ENCODE peak calls at places on chromosomes 7 and 10, in four cellular contexts. G is coronary artery, N is A549, E is brain microvascular endothelial cell. Y is an unnamed sample.

GRCh38 chr7:38223311-38223710 is 45.3 kb downstream of the STARD3NL start:
- DNase-seq in G (no peak), N (no peak), E (no peak), Y (no peak)

GRCh38 chr7:130352335-130353074 is 7.9 kb downstream of the CPA5 start:
- DNase-seq in G (no peak), N (no peak), E (peak), Y (no peak)

GRCh38 chr10:114284346-114285071 is 45.5 kb downstream of the VWA2 start:
- DNase-seq in G (peak), N (no peak), E (no peak), Y (no peak)

GRCh38 chr10:111316607-111317006 is 239.8 kb downstream of the ADRA2A start:
- DNase-seq in G (no peak), N (no peak), E (no peak), Y (no peak)

GRCh38 chr10:23523251-23523650 is 84.4 kb downstream of the OTUD1 start:
- DNase-seq in G (no peak), N (no peak), E (no peak), Y (no peak)

GRCh38 chr10:131195116-131195515 is 116.4 kb downstream of the TCERG1L start:
- DNase-seq in G (peak), N (no peak), E (no peak), Y (no peak)

GRCh38 chr10:128296608-128297007 is 170.4 kb upstream of the MKI67 start:
- DNase-seq in G (no peak), N (no peak), E (no peak), Y (no peak)

GRCh38 chr7:41975854-41976253 is 261.2 kb downstream of the GLI3 start:
- DNase-seq in G (no peak), N (no peak), E (no peak), Y (no peak)

GRCh38 chr10:123021517-123021916 is 12.7 kb downstream of the ACADSB start:
- DNase-seq in G (no peak), N (no peak), E (no peak), Y (no peak)

GRCh38 chr10:13528138-13528874 is 508 bp downstream of the BEND7 start:
- DNase-seq in G (no peak), N (no peak), E (no peak), Y (no peak)

GRCh38 chr10:50503661-50504320 is 120.0 kb downstream of the SGMS1 start:
- DNase-seq in G (no peak), N (no peak), E (no peak), Y (no peak)

GRCh38 chr7:99040104-99040958 is 103.6 kb downstream of the SMURF1 start:
- DNase-seq in G (peak), N (peak), E (peak), Y (peak)

GRCh38 chr10:116664631-116665030 is 43.9 kb downstream of the PNLIPRP2 start:
- DNase-seq in G (no peak), N (no peak), E (no peak), Y (no peak)

GRCh38 chr7:34904987-34905386 is 132.3 kb downstream of the DPY19L1 start:
- DNase-seq in G (no peak), N (no peak), E (no peak), Y (no peak)

GRCh38 chr7:34895202-34895601 is 142.1 kb downstream of the DPY19L1 start:
- DNase-seq in G (no peak), N (no peak), E (no peak), Y (no peak)

GRCh38 chr7:34902181-34902580 is 135.1 kb downstream of the DPY19L1 start:
- DNase-seq in G (no peak), N (no peak), E (no peak), Y (no peak)

DNA sequence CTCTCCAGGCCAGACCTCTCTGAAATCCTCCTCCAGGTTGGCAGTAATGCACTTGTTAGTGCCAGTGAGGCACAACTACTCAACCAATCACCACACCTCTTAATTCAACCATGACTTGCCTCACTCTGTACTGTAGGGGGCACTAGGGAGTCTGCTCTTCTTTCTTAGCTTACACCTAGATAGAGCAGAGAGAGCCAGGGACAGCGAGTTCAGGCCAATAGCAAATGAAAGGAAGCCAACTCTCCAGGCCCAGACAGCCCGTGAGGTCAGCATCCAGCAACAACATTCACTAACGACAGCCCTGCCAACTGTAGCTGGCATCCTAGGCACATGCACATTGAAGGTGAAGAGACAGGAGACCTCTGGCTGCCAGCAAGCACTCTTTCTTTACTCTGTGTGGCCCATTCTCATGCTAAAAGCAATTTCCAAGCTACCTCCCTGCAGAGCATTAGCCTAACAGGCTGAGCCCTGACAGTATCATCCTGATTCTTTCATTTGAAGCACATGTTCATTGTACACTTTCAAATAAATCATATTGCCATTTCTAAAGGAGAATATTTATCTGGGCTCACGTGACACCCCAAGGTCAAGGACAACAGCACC is 136.3 kb downstream of the DPY19L1 start:
- DNase-seq in G (no peak), N (peak), E (no peak), Y (no peak)
- TF ChIP-seq CTCF in G (no peak), N (peak), E (peak), Y (peak)

DNA sequence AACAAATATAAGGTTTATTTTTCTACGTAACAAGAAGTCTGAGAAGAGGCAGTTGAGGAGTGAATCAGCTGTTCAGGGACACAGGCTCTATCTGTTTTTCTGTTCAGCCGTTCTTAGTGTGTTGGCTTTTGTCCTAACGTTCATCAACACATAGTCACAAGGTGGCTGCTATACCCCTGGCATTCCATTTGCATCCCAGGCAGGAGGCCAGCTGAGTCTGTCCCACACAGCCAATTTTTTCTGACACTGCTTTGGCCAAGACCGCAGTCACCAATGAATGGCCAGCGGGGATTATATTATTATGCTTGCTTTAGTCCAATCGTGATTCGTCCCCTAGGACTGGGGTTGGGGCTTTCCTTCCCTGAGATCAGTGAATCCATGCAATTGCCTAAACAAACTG is 143.4 kb upstream of the CHST15 start:
- DNase-seq in G (peak), N (no peak), E (no peak), Y (no peak)
- H3K4me3 ChIP-seq in G (no peak), N (no peak), E (no peak), Y (no peak)

GRCh38 chr10:61554925-61555324 is 101.7 kb upstream of the TMEM26 start:
- DNase-seq in G (no peak), N (no peak), E (no peak), Y (no peak)

DNA sequence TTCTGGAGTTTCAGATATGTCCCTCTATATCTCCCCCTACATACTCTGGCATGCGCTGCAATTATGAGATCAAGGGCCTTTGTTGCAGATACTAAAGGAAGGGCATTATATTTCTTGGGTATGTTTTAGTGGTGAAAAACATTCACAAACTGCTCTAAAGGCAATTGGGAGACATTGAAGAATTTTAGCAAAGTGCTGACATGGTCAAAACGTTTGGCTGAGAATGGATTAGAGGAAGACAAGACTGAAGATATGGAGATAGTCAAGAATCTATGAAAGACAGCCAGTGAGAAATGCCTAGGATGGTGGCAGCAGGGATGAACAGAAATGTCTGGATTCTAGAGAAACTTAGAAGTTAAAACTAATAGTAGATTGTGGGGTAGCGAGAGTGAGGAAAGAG is 104.5 kb upstream of the CABCOCO1 start:
- DNase-seq in G (no peak), N (no peak), E (no peak), Y (no peak)
- TF ChIP-seq CTCF in G (no peak), N (no peak), E (no peak), Y (no peak)

DNA sequence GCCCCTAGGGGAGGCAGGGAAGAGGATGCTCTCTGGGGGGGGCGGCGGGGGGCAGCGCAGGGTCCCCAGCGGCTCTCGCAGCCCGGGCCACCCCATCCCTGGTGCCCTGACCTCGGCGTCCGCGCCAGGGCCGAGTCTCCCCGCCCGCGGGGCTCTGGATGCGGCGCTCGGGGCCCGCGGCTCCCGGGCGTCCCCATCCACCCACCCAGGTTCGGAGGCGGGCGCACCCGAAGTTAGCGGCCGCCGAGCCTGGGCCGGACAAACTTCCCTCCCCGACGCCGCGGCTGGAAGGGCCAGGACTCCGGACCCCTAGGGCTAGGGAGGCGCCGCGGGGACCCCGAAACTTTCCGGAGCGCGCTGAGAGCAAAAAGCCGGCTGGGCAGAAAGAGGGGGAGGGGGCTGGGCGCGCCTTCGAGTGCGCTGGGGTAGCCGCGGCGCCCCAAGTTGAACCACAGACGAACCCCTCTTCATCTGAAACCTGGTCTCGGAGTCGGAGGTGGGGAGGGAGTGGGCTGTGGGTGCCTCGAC is 3.8 kb upstream of the ELFN1 start:
- DNase-seq in G (peak), N (peak), E (no peak), Y (no peak)
- H3K4me3 ChIP-seq in G (peak), N (peak), E (peak), Y (no peak)

GRCh38 chr7:106166651-106167342 is 54.7 kb upstream of the SYPL1 start:
- DNase-seq in G (no peak), N (peak), E (peak), Y (peak)
- TF ChIP-seq CTCF in G (peak), N (peak), E (peak), Y (peak)

DNA sequence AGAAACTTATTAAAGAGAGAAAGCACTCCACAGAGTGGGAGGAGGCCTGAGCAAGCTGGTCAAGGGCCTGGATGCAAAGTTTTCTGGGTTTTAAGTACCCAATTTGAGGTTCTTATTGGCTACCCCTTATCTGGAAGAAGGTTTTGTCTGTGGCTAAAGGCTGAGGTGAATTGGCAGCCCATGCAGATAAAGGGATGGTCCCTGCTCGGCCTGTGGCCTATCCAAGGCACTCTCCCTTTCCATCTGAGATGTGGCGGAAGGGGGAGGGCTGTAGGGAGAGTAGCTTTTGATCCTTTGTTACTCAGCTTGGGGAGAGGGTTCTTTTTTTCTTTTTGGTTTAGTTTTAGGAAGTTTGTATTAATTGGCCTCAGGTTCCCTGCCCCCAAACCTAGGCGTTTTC is 465.1 kb downstream of the ATRNL1 start:
- DNase-seq in G (no peak), N (no peak), E (no peak), Y (no peak)
- H3K4me3 ChIP-seq in G (no peak), N (no peak), E (no peak), Y (no peak)

DNA sequence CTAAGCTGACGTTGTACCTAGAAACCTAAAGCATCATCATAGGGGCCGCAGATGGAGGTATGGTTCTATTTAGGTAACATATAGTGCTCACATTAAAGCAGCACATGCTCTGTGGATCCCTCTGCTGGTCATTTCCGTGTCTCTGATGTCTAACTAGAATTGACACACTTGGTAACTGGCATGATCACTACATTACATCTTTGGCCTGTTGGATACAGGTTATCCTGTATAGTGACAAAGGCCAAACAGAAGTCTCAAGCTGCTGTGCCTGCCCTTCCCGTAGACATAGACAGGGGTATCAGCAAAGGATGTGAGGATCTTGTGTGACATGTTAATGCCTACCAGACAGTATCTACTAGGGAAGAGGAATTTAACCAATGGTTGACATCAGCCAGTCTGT is 51.2 kb downstream of the KIF5B start:
- DNase-seq in G (no peak), N (peak), E (peak), Y (peak)
- TF ChIP-seq CTCF in G (peak), N (peak), E (peak), Y (peak)

GRCh38 chr7:106553446-106553836 is 107.5 kb downstream of the CCDC71L start:
- DNase-seq in G (no peak), N (no peak), E (no peak), Y (no peak)

GRCh38 chr7:106548491-106548890 is 112.5 kb downstream of the CCDC71L start:
- DNase-seq in G (no peak), N (no peak), E (no peak), Y (no peak)

DNA sequence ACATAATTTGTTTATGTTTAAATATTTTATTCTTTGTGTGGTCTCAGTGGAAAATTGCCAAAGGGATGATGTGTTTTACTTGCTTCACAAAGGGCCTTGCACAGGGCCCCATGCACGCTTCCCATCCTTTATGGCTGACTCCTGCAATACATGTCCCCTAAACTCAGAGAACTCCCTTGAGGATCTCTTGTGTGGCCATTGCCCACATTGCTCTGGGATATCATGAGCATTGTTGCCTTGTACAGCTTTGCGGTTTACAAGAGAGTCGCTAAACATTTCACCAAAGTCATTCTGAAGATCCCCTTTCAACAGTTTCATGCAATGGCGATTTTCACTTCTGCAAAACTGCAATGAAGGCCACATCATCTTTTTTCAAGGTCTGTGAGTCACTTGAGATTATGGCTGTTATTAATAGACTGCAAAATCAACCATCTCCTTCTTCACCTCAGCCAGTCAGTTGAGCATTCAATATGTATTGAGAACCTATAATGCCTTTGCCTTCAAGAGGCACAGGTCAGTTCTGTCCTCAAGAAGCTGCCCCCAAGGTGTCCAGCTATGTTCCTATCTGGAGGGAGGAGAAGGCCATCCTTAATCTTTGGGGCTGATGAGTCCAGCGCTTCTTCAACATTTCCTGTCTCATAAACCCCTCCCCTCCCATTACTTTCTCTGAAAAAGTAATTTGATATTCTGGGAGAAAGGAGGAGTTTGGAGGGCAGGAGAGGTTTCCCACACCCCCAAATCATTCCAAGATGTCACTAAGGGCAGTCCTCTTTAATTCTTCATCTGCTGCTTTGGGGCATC is 108.1 kb downstream of the CCDC71L start:
- DNase-seq in G (no peak), N (no peak), E (no peak), Y (no peak)
- H3K4me3 ChIP-seq in G (no peak), N (no peak), E (no peak), Y (no peak)

GRCh38 chr7:26506196-26506595 is 214.5 kb downstream of the SNX10 start:
- DNase-seq in G (no peak), N (no peak), E (no peak), Y (no peak)

GRCh38 chr7:26510226-26510957 is 218.7 kb downstream of the SNX10 start:
- DNase-seq in G (no peak), N (no peak), E (no peak), Y (no peak)

GRCh38 chr7:26508481-26508880 is 216.8 kb downstream of the SNX10 start:
- DNase-seq in G (no peak), N (no peak), E (no peak), Y (no peak)

GRCh38 chr7:26508917-26509316 is 217.3 kb downstream of the SNX10 start:
- DNase-seq in G (no peak), N (no peak), E (no peak), Y (no peak)

DNA sequence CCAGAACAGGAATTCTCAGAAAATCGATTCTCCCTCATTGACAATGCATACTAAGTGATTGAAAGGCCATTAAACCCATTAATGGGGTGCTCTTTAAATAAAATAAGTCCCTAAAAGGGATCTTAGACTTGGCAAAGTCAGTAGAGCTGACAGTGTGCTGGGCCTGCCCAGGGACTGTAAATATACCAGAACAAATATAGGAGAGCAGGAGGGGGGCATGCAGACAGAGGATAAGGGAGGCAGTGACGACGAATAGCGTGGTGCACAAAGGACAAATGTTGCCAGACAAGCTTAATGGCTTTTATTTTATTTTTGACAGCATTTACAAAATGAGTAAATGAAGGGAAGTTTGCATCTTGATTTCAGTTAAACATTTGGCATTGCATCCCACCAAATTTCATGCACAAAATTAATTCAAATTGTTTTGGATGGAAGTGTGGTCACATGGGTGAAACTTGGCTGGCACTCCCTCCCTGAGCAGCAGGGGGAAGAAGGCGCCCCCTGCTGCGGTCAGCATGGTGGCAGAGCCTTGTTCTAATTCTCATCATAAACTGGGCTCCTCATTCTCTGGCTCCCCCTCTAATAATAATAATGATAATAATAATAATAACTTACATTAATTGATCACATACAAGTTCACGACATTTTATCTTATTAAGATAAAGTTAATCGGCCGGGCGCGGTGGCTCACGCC is 215.9 kb downstream of the SNX10 start:
- DNase-seq in G (no peak), N (no peak), E (no peak), Y (no peak)
- TF ChIP-seq CTCF in G (no peak), N (no peak), E (no peak), Y (peak)

Y was measured in LNCaP clone FGC.